ENCODE peak calls at places on chromosome 19, in nine cellular contexts. P, O, R, J, T, Z, U, F and C are unnamed samples.
A peak's percentile ranks its signal among the peaks of the same experiment; 100 is the strongest.

GRCh38 chr19:50890422-50891252 is 17.4 kb downstream of the KLK2 start:
- DNase-seq in R (no peak), U (peak; percentile 48), F (peak; percentile 90), Z (no peak), O (no peak), J (no peak), P (no peak), T (no peak), C (no peak)

GRCh38 chr19:38571682-38572081 is 46.1 kb downstream of the MAP4K1 start:
- DNase-seq in T (no peak), U (no peak), R (no peak), P (no peak), O (no peak), F (no peak), J (no peak), Z (no peak), C (no peak)

GRCh38 chr19:10553943-10554381 is 10.3 kb downstream of the ATG4D start:
- DNase-seq in P (no peak), R (no peak), J (no peak), T (no peak), O (no peak), Z (no peak), F (no peak), U (no peak), C (peak; percentile 87)

GRCh38 chr19:4555657-4556561 is 3.6 kb downstream of the SEMA6B start:
- DNase-seq in Z (no peak), J (no peak), O (no peak), R (no peak), F (no peak), T (no peak), U (peak; percentile 30), P (no peak), C (no peak)

GRCh38 chr19:33110201-33110910 is 21.6 kb upstream of the WDR88 start:
- DNase-seq in P (no peak), R (no peak), F (no peak), J (no peak), Z (no peak), U (peak; percentile 65), T (no peak), O (no peak), C (no peak)

GRCh38 chr19:54302252-54302651 is 10.7 kb downstream of the LILRA5 start:
- DNase-seq in R (no peak), P (no peak), F (no peak), O (no peak), J (no peak), T (no peak), U (no peak), Z (no peak), C (no peak)

GRCh38 chr19:32800757-32801156 is 68.8 kb downstream of the SLC7A9 start:
- DNase-seq in F (no peak), R (no peak), P (no peak), Z (no peak), J (peak; percentile 50), U (no peak), T (no peak), O (no peak), C (no peak)

GRCh38 chr19:18204394-18205179 is 745 bp upstream of the RAB3A start:
- DNase-seq in Z (peak; percentile 53), R (peak; percentile 12), U (no peak), J (peak; percentile 93), T (no peak), P (no peak), O (no peak), F (peak; percentile 33), C (no peak)

GRCh38 chr19:5434970-5435641 is 20.1 kb upstream of the ZNRF4 start:
- DNase-seq in U (peak; percentile 88), F (peak; percentile 87), J (no peak), R (peak; percentile 90), T (no peak), O (peak; percentile 51), Z (peak; percentile 39), P (no peak), C (peak; percentile 5)

GRCh38 chr19:13241321-13242104 is 91.3 kb downstream of the IER2 start:
- DNase-seq in O (no peak), F (no peak), J (no peak), U (no peak), T (no peak), Z (no peak), R (no peak), P (no peak), C (peak; percentile 24)

GRCh38 chr19:29497686-29498436 is 27.9 kb upstream of the VSTM2B start:
- DNase-seq in U (no peak), O (no peak), R (no peak), F (no peak), J (no peak), P (no peak), Z (no peak), T (no peak), C (no peak)

GRCh38 chr19:47769534-47769933 is 9.0 kb upstream of the SELENOW start:
- DNase-seq in O (no peak), J (no peak), R (no peak), U (no peak), P (no peak), Z (no peak), F (no peak), T (no peak), C (no peak)